ENCODE peak calls at places on chromosome 16, in seven cellular contexts. G is GM04503, B is NCI-H1105 treated with DMSO at 0.1 percent for 48 hours, R is skeletal muscle cell, Y is cardiac fibroblast, E is mucosa of descending colon, C is hepatic stellate cell. A is an unnamed sample.

GRCh38 chr16:85234310-85235235 is 122.3 kb upstream of the CIBAR2 start:
- DNase-seq in B (no peak), Y (peak), G (peak), R (no peak), C (peak), E (peak), A (peak)

GRCh38 chr16:87375426-87376135 is 8.0 kb downstream of the FBXO31 start:
- DNase-seq in R (no peak), Y (peak), C (peak), G (no peak), E (no peak), B (no peak), A (peak)

GRCh38 chr16:12535535-12536411 is 267.9 kb downstream of the CPPED1 start:
- DNase-seq in Y (peak), E (no peak), B (no peak), G (no peak), R (no peak), C (no peak), A (peak)

GRCh38 chr16:29662729-29663019 is 373 bp upstream of the SPN start:
- DNase-seq in G (no peak), C (no peak), E (peak), B (no peak), Y (no peak), R (no peak), A (no peak)

GRCh38 chr16:35188288-35189155 is 1729.1 kb downstream of the TP53TG3F start:
- DNase-seq in C (no peak), G (no peak), E (no peak), R (no peak), B (peak), Y (no peak), A (no peak)

GRCh38 chr16:69111216-69111615 is 5.8 kb downstream of the HAS3 start:
- DNase-seq in R (no peak), Y (no peak), G (no peak), E (no peak), B (no peak), C (no peak), A (no peak)

GRCh38 chr16:4660454-4661007 is 32.8 kb upstream of the NUDT16L1 start:
- DNase-seq in B (no peak), Y (peak), G (no peak), E (peak), R (peak), C (peak), A (peak)

GRCh38 chr16:53085539-53086450 is 31.0 kb downstream of the CHD9 start:
- DNase-seq in G (no peak), C (no peak), Y (peak), R (no peak), E (no peak), B (peak), A (peak)

A was measured in choroid plexus epithelial cell.